ENCODE peak calls at places on chromosomes 3 and 15, in nine cellular contexts. One of them, this sample, is unnamed.

GRCh38 chr3:72380193-72380592 is 468.1 kb downstream of the SHQ1 start:
- DNase-seq in body of pancreas: no peak
- DNase-seq in HCEC 1CT: peak
- DNase-seq in midbrain: peak
- DNase-seq in uterus: no peak
- DNase-seq in epithelial cell of prostate: no peak
- DNase-seq in T-helper 2 cell treated with Interferon-gamma antibody and Interleukin-4, amounts not matched to agents 5 μg/mL and 100 μg/mL, for 36 hours: no peak
- DNase-seq in amniotic epithelial cell: peak
- DNase-seq in HS-5: peak
- DNase-seq in this sample: no peak

GRCh38 chr3:16512435-16513140 is 911 bp downstream of the RFTN1 start:
- DNase-seq in body of pancreas: peak
- DNase-seq in HCEC 1CT: no peak
- DNase-seq in midbrain: no peak
- DNase-seq in uterus: peak
- DNase-seq in epithelial cell of prostate: no peak
- DNase-seq in T-helper 2 cell treated with Interferon-gamma antibody and Interleukin-4, amounts not matched to agents 5 μg/mL and 100 μg/mL, for 36 hours: peak
- DNase-seq in amniotic epithelial cell: no peak
- DNase-seq in HS-5: no peak
- DNase-seq in this sample: peak

GRCh38 chr3:48984648-48985047 is 5.4 kb upstream of the P4HTM start:
- DNase-seq in body of pancreas: no peak
- DNase-seq in HCEC 1CT: no peak
- DNase-seq in midbrain: no peak
- DNase-seq in uterus: no peak
- DNase-seq in epithelial cell of prostate: no peak
- DNase-seq in T-helper 2 cell treated with Interferon-gamma antibody and Interleukin-4, amounts not matched to agents 5 μg/mL and 100 μg/mL, for 36 hours: no peak
- DNase-seq in amniotic epithelial cell: no peak
- DNase-seq in HS-5: no peak
- DNase-seq in this sample: no peak

GRCh38 chr3:184592411-184593200 is 31.0 kb downstream of the EPHB3 start:
- DNase-seq in body of pancreas: no peak
- DNase-seq in HCEC 1CT: no peak
- DNase-seq in midbrain: no peak
- DNase-seq in uterus: peak
- DNase-seq in epithelial cell of prostate: no peak
- DNase-seq in T-helper 2 cell treated with Interferon-gamma antibody and Interleukin-4, amounts not matched to agents 5 μg/mL and 100 μg/mL, for 36 hours: no peak
- DNase-seq in amniotic epithelial cell: no peak
- DNase-seq in HS-5: no peak
- DNase-seq in this sample: no peak

GRCh38 chr3:57998366-57999283 is 9.6 kb upstream of the FLNB start:
- DNase-seq in body of pancreas: peak
- DNase-seq in HCEC 1CT: peak
- DNase-seq in midbrain: no peak
- DNase-seq in uterus: peak
- DNase-seq in epithelial cell of prostate: no peak
- DNase-seq in T-helper 2 cell treated with Interferon-gamma antibody and Interleukin-4, amounts not matched to agents 5 μg/mL and 100 μg/mL, for 36 hours: peak
- DNase-seq in amniotic epithelial cell: peak
- DNase-seq in HS-5: no peak
- DNase-seq in this sample: no peak

GRCh38 chr3:196409409-196409808 is 22.8 kb downstream of the UBXN7 start:
- DNase-seq in body of pancreas: no peak
- DNase-seq in HCEC 1CT: no peak
- DNase-seq in midbrain: no peak
- DNase-seq in uterus: no peak
- DNase-seq in epithelial cell of prostate: no peak
- DNase-seq in T-helper 2 cell treated with Interferon-gamma antibody and Interleukin-4, amounts not matched to agents 5 μg/mL and 100 μg/mL, for 36 hours: no peak
- DNase-seq in amniotic epithelial cell: no peak
- DNase-seq in HS-5: no peak
- DNase-seq in this sample: no peak

GRCh38 chr3:13073042-13073906 is at the start of gene IQSEC1:
- DNase-seq in body of pancreas: peak
- DNase-seq in HCEC 1CT: no peak
- DNase-seq in midbrain: peak
- DNase-seq in uterus: no peak
- DNase-seq in epithelial cell of prostate: no peak
- DNase-seq in T-helper 2 cell treated with Interferon-gamma antibody and Interleukin-4, amounts not matched to agents 5 μg/mL and 100 μg/mL, for 36 hours: peak
- DNase-seq in amniotic epithelial cell: no peak
- DNase-seq in HS-5: no peak
- DNase-seq in this sample: peak

GRCh38 chr15:91553455-91553854 is 300.1 kb upstream of the SLCO3A1 start:
- DNase-seq in body of pancreas: no peak
- DNase-seq in HCEC 1CT: no peak
- DNase-seq in midbrain: no peak
- DNase-seq in uterus: no peak
- DNase-seq in epithelial cell of prostate: no peak
- DNase-seq in T-helper 2 cell treated with Interferon-gamma antibody and Interleukin-4, amounts not matched to agents 5 μg/mL and 100 μg/mL, for 36 hours: no peak
- DNase-seq in amniotic epithelial cell: no peak
- DNase-seq in HS-5: no peak
- DNase-seq in this sample: no peak

GRCh38 chr3:169764453-169765280 is at the start of gene TERC:
- DNase-seq in body of pancreas: peak
- DNase-seq in HCEC 1CT: peak
- DNase-seq in midbrain: peak
- DNase-seq in uterus: peak
- DNase-seq in epithelial cell of prostate: no peak
- DNase-seq in T-helper 2 cell treated with Interferon-gamma antibody and Interleukin-4, amounts not matched to agents 5 μg/mL and 100 μg/mL, for 36 hours: peak
- DNase-seq in amniotic epithelial cell: peak
- DNase-seq in HS-5: peak
- DNase-seq in this sample: peak

GRCh38 chr3:5231067-5231466 is 43.6 kb downstream of the EDEM1 start:
- DNase-seq in body of pancreas: no peak
- DNase-seq in HCEC 1CT: no peak
- DNase-seq in midbrain: no peak
- DNase-seq in uterus: no peak
- DNase-seq in epithelial cell of prostate: no peak
- DNase-seq in T-helper 2 cell treated with Interferon-gamma antibody and Interleukin-4, amounts not matched to agents 5 μg/mL and 100 μg/mL, for 36 hours: no peak
- DNase-seq in amniotic epithelial cell: no peak
- DNase-seq in HS-5: no peak
- DNase-seq in this sample: no peak

GRCh38 chr3:67297715-67298475 is 299.8 kb downstream of the KBTBD8 start:
- DNase-seq in body of pancreas: no peak
- DNase-seq in HCEC 1CT: no peak
- DNase-seq in midbrain: no peak
- DNase-seq in uterus: no peak
- DNase-seq in epithelial cell of prostate: no peak
- DNase-seq in T-helper 2 cell treated with Interferon-gamma antibody and Interleukin-4, amounts not matched to agents 5 μg/mL and 100 μg/mL, for 36 hours: no peak
- DNase-seq in amniotic epithelial cell: no peak
- DNase-seq in HS-5: no peak
- DNase-seq in this sample: no peak

GRCh38 chr15:47035756-47036155 is 681.5 kb upstream of the SEMA6D start:
- DNase-seq in body of pancreas: no peak
- DNase-seq in HCEC 1CT: no peak
- DNase-seq in midbrain: no peak
- DNase-seq in uterus: no peak
- DNase-seq in epithelial cell of prostate: no peak
- DNase-seq in T-helper 2 cell treated with Interferon-gamma antibody and Interleukin-4, amounts not matched to agents 5 μg/mL and 100 μg/mL, for 36 hours: no peak
- DNase-seq in amniotic epithelial cell: no peak
- DNase-seq in HS-5: no peak
- DNase-seq in this sample: no peak

GRCh38 chr15:63462053-63462452 is 42.3 kb upstream of the USP3 start:
- DNase-seq in body of pancreas: no peak
- DNase-seq in HCEC 1CT: peak
- DNase-seq in midbrain: no peak
- DNase-seq in uterus: no peak
- DNase-seq in epithelial cell of prostate: no peak
- DNase-seq in T-helper 2 cell treated with Interferon-gamma antibody and Interleukin-4, amounts not matched to agents 5 μg/mL and 100 μg/mL, for 36 hours: no peak
- DNase-seq in amniotic epithelial cell: peak
- DNase-seq in HS-5: no peak
- DNase-seq in this sample: no peak

GRCh38 chr15:51310064-51310463 is 28.3 kb downstream of the CYP19A1 start:
- DNase-seq in body of pancreas: peak
- DNase-seq in HCEC 1CT: peak
- DNase-seq in midbrain: no peak
- DNase-seq in uterus: no peak
- DNase-seq in epithelial cell of prostate: no peak
- DNase-seq in T-helper 2 cell treated with Interferon-gamma antibody and Interleukin-4, amounts not matched to agents 5 μg/mL and 100 μg/mL, for 36 hours: no peak
- DNase-seq in amniotic epithelial cell: no peak
- DNase-seq in HS-5: peak
- DNase-seq in this sample: no peak

GRCh38 chr3:157335677-157336076 is 101.0 kb upstream of the PTX3 start:
- DNase-seq in body of pancreas: no peak
- DNase-seq in HCEC 1CT: peak
- DNase-seq in midbrain: no peak
- DNase-seq in uterus: no peak
- DNase-seq in epithelial cell of prostate: no peak
- DNase-seq in T-helper 2 cell treated with Interferon-gamma antibody and Interleukin-4, amounts not matched to agents 5 μg/mL and 100 μg/mL, for 36 hours: no peak
- DNase-seq in amniotic epithelial cell: peak
- DNase-seq in HS-5: peak
- DNase-seq in this sample: no peak

GRCh38 chr3:77372634-77373346 is 332.9 kb downstream of the ROBO2 start:
- DNase-seq in body of pancreas: no peak
- DNase-seq in HCEC 1CT: no peak
- DNase-seq in midbrain: no peak
- DNase-seq in uterus: no peak
- DNase-seq in epithelial cell of prostate: no peak
- DNase-seq in T-helper 2 cell treated with Interferon-gamma antibody and Interleukin-4, amounts not matched to agents 5 μg/mL and 100 μg/mL, for 36 hours: no peak
- DNase-seq in amniotic epithelial cell: no peak
- DNase-seq in HS-5: no peak
- DNase-seq in this sample: no peak

GRCh38 chr15:31869640-31870335 is 160.5 kb upstream of the CHRNA7 start:
- DNase-seq in body of pancreas: peak
- DNase-seq in HCEC 1CT: no peak
- DNase-seq in midbrain: peak
- DNase-seq in uterus: no peak
- DNase-seq in epithelial cell of prostate: no peak
- DNase-seq in T-helper 2 cell treated with Interferon-gamma antibody and Interleukin-4, amounts not matched to agents 5 μg/mL and 100 μg/mL, for 36 hours: no peak
- DNase-seq in amniotic epithelial cell: no peak
- DNase-seq in HS-5: no peak
- DNase-seq in this sample: no peak

GRCh38 chr3:138862924-138863775 is 28.4 kb upstream of the PIK3CB start:
- DNase-seq in body of pancreas: peak
- DNase-seq in HCEC 1CT: peak
- DNase-seq in midbrain: no peak
- DNase-seq in uterus: no peak
- DNase-seq in epithelial cell of prostate: peak
- DNase-seq in T-helper 2 cell treated with Interferon-gamma antibody and Interleukin-4, amounts not matched to agents 5 μg/mL and 100 μg/mL, for 36 hours: no peak
- DNase-seq in amniotic epithelial cell: peak
- DNase-seq in HS-5: peak
- DNase-seq in this sample: no peak

GRCh38 chr15:96359371-96359771 is 28.9 kb downstream of the NR2F2 start:
- DNase-seq in body of pancreas: no peak
- DNase-seq in HCEC 1CT: no peak
- DNase-seq in midbrain: no peak
- DNase-seq in uterus: no peak
- DNase-seq in epithelial cell of prostate: no peak
- DNase-seq in T-helper 2 cell treated with Interferon-gamma antibody and Interleukin-4, amounts not matched to agents 5 μg/mL and 100 μg/mL, for 36 hours: no peak
- DNase-seq in amniotic epithelial cell: no peak
- DNase-seq in HS-5: no peak
- DNase-seq in this sample: no peak

GRCh38 chr15:50180578-50180977 is 1.4 kb upstream of the SLC27A2 start:
- DNase-seq in body of pancreas: no peak
- DNase-seq in HCEC 1CT: no peak
- DNase-seq in midbrain: no peak
- DNase-seq in uterus: no peak
- DNase-seq in epithelial cell of prostate: no peak
- DNase-seq in T-helper 2 cell treated with Interferon-gamma antibody and Interleukin-4, amounts not matched to agents 5 μg/mL and 100 μg/mL, for 36 hours: no peak
- DNase-seq in amniotic epithelial cell: no peak
- DNase-seq in HS-5: no peak
- DNase-seq in this sample: no peak

GRCh38 chr15:48005921-48006541 is 114.8 kb upstream of the SLC24A5 start:
- DNase-seq in body of pancreas: no peak
- DNase-seq in HCEC 1CT: no peak
- DNase-seq in midbrain: no peak
- DNase-seq in uterus: peak
- DNase-seq in epithelial cell of prostate: no peak
- DNase-seq in T-helper 2 cell treated with Interferon-gamma antibody and Interleukin-4, amounts not matched to agents 5 μg/mL and 100 μg/mL, for 36 hours: no peak
- DNase-seq in amniotic epithelial cell: no peak
- DNase-seq in HS-5: no peak
- DNase-seq in this sample: no peak

GRCh38 chr3:127556565-127556964 is 34.0 kb downstream of the TPRA1 start:
- DNase-seq in body of pancreas: no peak
- DNase-seq in HCEC 1CT: no peak
- DNase-seq in midbrain: no peak
- DNase-seq in uterus: no peak
- DNase-seq in epithelial cell of prostate: no peak
- DNase-seq in T-helper 2 cell treated with Interferon-gamma antibody and Interleukin-4, amounts not matched to agents 5 μg/mL and 100 μg/mL, for 36 hours: no peak
- DNase-seq in amniotic epithelial cell: no peak
- DNase-seq in HS-5: no peak
- DNase-seq in this sample: no peak

GRCh38 chr15:70426065-70426821 is 328.5 kb upstream of the TLE3 start:
- DNase-seq in body of pancreas: no peak
- DNase-seq in HCEC 1CT: peak
- DNase-seq in midbrain: no peak
- DNase-seq in uterus: no peak
- DNase-seq in epithelial cell of prostate: no peak
- DNase-seq in T-helper 2 cell treated with Interferon-gamma antibody and Interleukin-4, amounts not matched to agents 5 μg/mL and 100 μg/mL, for 36 hours: no peak
- DNase-seq in amniotic epithelial cell: no peak
- DNase-seq in HS-5: no peak
- DNase-seq in this sample: no peak

GRCh38 chr3:21509706-21510105 is 241.3 kb downstream of the ZNF385D start:
- DNase-seq in body of pancreas: no peak
- DNase-seq in HCEC 1CT: no peak
- DNase-seq in midbrain: no peak
- DNase-seq in uterus: no peak
- DNase-seq in epithelial cell of prostate: no peak
- DNase-seq in T-helper 2 cell treated with Interferon-gamma antibody and Interleukin-4, amounts not matched to agents 5 μg/mL and 100 μg/mL, for 36 hours: no peak
- DNase-seq in amniotic epithelial cell: peak
- DNase-seq in HS-5: no peak
- DNase-seq in this sample: no peak

GRCh38 chr15:95718441-95718840 is 612.1 kb upstream of the NR2F2 start:
- DNase-seq in body of pancreas: no peak
- DNase-seq in HCEC 1CT: no peak
- DNase-seq in midbrain: no peak
- DNase-seq in uterus: peak
- DNase-seq in epithelial cell of prostate: no peak
- DNase-seq in T-helper 2 cell treated with Interferon-gamma antibody and Interleukin-4, amounts not matched to agents 5 μg/mL and 100 μg/mL, for 36 hours: no peak
- DNase-seq in amniotic epithelial cell: no peak
- DNase-seq in HS-5: no peak
- DNase-seq in this sample: no peak

GRCh38 chr15:93071469-93071891 is 17.5 kb downstream of the RGMA start:
- DNase-seq in body of pancreas: no peak
- DNase-seq in HCEC 1CT: no peak
- DNase-seq in midbrain: no peak
- DNase-seq in uterus: no peak
- DNase-seq in epithelial cell of prostate: no peak
- DNase-seq in T-helper 2 cell treated with Interferon-gamma antibody and Interleukin-4, amounts not matched to agents 5 μg/mL and 100 μg/mL, for 36 hours: no peak
- DNase-seq in amniotic epithelial cell: no peak
- DNase-seq in HS-5: no peak
- DNase-seq in this sample: no peak

GRCh38 chr3:161217496-161217895 is 3.6 kb upstream of the NMD3 start:
- DNase-seq in body of pancreas: no peak
- DNase-seq in HCEC 1CT: no peak
- DNase-seq in midbrain: no peak
- DNase-seq in uterus: no peak
- DNase-seq in epithelial cell of prostate: no peak
- DNase-seq in T-helper 2 cell treated with Interferon-gamma antibody and Interleukin-4, amounts not matched to agents 5 μg/mL and 100 μg/mL, for 36 hours: no peak
- DNase-seq in amniotic epithelial cell: no peak
- DNase-seq in HS-5: no peak
- DNase-seq in this sample: no peak

GRCh38 chr3:182909318-182910040 is 70.9 kb downstream of the DCUN1D1 start:
- DNase-seq in body of pancreas: no peak
- DNase-seq in HCEC 1CT: peak
- DNase-seq in midbrain: no peak
- DNase-seq in uterus: no peak
- DNase-seq in epithelial cell of prostate: no peak
- DNase-seq in T-helper 2 cell treated with Interferon-gamma antibody and Interleukin-4, amounts not matched to agents 5 μg/mL and 100 μg/mL, for 36 hours: no peak
- DNase-seq in amniotic epithelial cell: peak
- DNase-seq in HS-5: no peak
- DNase-seq in this sample: no peak

GRCh38 chr15:63449711-63450110 is 54.7 kb upstream of the USP3 start:
- DNase-seq in body of pancreas: no peak
- DNase-seq in HCEC 1CT: no peak
- DNase-seq in midbrain: no peak
- DNase-seq in uterus: no peak
- DNase-seq in epithelial cell of prostate: no peak
- DNase-seq in T-helper 2 cell treated with Interferon-gamma antibody and Interleukin-4, amounts not matched to agents 5 μg/mL and 100 μg/mL, for 36 hours: no peak
- DNase-seq in amniotic epithelial cell: no peak
- DNase-seq in HS-5: no peak
- DNase-seq in this sample: no peak

GRCh38 chr15:96860746-96861145 is 530.2 kb downstream of the NR2F2 start:
- DNase-seq in body of pancreas: no peak
- DNase-seq in HCEC 1CT: no peak
- DNase-seq in midbrain: no peak
- DNase-seq in uterus: no peak
- DNase-seq in epithelial cell of prostate: no peak
- DNase-seq in T-helper 2 cell treated with Interferon-gamma antibody and Interleukin-4, amounts not matched to agents 5 μg/mL and 100 μg/mL, for 36 hours: no peak
- DNase-seq in amniotic epithelial cell: no peak
- DNase-seq in HS-5: no peak
- DNase-seq in this sample: no peak

GRCh38 chr3:48564022-48564421 is 441 bp upstream of the UCN2 start:
- DNase-seq in body of pancreas: peak
- DNase-seq in HCEC 1CT: peak
- DNase-seq in midbrain: peak
- DNase-seq in uterus: no peak
- DNase-seq in epithelial cell of prostate: no peak
- DNase-seq in T-helper 2 cell treated with Interferon-gamma antibody and Interleukin-4, amounts not matched to agents 5 μg/mL and 100 μg/mL, for 36 hours: peak
- DNase-seq in amniotic epithelial cell: peak
- DNase-seq in HS-5: peak
- DNase-seq in this sample: no peak